ENCODE peak calls at places on chromosome 10, in ten cellular contexts. P is A549, W is adrenal gland, K is testis, R is breast epithelium, Q is GM12891, T is NB4, I is stomach, Z is H54, S is right lobe of liver. D is an unnamed sample.

GRCh38 chr10:31581741-31582323 is 262.8 kb downstream of the ZEB1 start:
- DNase-seq in P (no peak), W (no peak), K (no peak), R (no peak), Q (peak; percentile 57), T (peak; percentile 59), I (no peak), Z (no peak), S (no peak), D (no peak)

GRCh38 chr10:76981251-76981650 is 656.4 kb downstream of the KCNMA1 start:
- DNase-seq in P (no peak), W (no peak), K (no peak), R (no peak), Q (no peak), T (no peak), I (no peak), Z (no peak), S (no peak), D (no peak)

GRCh38 chr10:121459765-121460453 is 138.3 kb downstream of the FGFR2 start:
- DNase-seq in P (no peak), W (no peak), K (no peak), R (no peak), Q (no peak), T (no peak), I (no peak), Z (no peak), S (no peak), D (no peak)

GRCh38 chr10:93554760-93555432 is 11.6 kb upstream of the FFAR4 start:
- DNase-seq in P (peak; percentile 82), W (peak; percentile 71), K (peak; percentile 81), R (peak; percentile 66), Q (no peak), T (peak; percentile 91), I (peak; percentile 77), Z (peak; percentile 77), S (peak; percentile 80), D (peak; percentile 74)

GRCh38 chr10:101718681-101719275 is 23.8 kb upstream of the FBXW4 start:
- DNase-seq in P (no peak), W (no peak), K (no peak), R (no peak), Q (no peak), T (no peak), I (no peak), Z (no peak), S (no peak), D (no peak)

GRCh38 chr10:44960098-44960480 is 487 bp downstream of the RASSF4 start:
- DNase-seq in P (no peak), W (no peak), K (no peak), R (no peak), Q (no peak), T (no peak), I (no peak), Z (no peak), S (no peak), D (no peak)

GRCh38 chr10:6292741-6293151 is 90.0 kb downstream of the PFKFB3 start:
- DNase-seq in P (no peak), W (no peak), K (no peak), R (no peak), Q (no peak), T (no peak), I (peak; percentile 11), Z (no peak), S (no peak), D (no peak)

GRCh38 chr10:5434017-5434753 is 21.8 kb downstream of the NET1 start:
- DNase-seq in P (peak; percentile 73), W (no peak), K (no peak), R (no peak), Q (no peak), T (peak; percentile 38), I (no peak), Z (no peak), S (no peak), D (peak; percentile 71)

GRCh38 chr10:75003891-75004290 is 107.6 kb upstream of the SAMD8 start:
- DNase-seq in P (no peak), W (no peak), K (no peak), R (no peak), Q (no peak), T (no peak), I (no peak), Z (no peak), S (no peak), D (no peak)

GRCh38 chr10:122669842-122670241 is 29.8 kb downstream of the C10orf120 start:
- DNase-seq in P (no peak), W (no peak), K (no peak), R (no peak), Q (no peak), T (no peak), I (no peak), Z (no peak), S (no peak), D (peak; percentile 1)

GRCh38 chr10:17512341-17513001 is 58.1 kb upstream of the ST8SIA6 start:
- DNase-seq in P (peak; percentile 91), W (peak; percentile 46), K (peak; percentile 46), R (no peak), Q (no peak), T (no peak), I (peak; percentile 69), Z (peak; percentile 25), S (no peak), D (no peak)

DNA sequence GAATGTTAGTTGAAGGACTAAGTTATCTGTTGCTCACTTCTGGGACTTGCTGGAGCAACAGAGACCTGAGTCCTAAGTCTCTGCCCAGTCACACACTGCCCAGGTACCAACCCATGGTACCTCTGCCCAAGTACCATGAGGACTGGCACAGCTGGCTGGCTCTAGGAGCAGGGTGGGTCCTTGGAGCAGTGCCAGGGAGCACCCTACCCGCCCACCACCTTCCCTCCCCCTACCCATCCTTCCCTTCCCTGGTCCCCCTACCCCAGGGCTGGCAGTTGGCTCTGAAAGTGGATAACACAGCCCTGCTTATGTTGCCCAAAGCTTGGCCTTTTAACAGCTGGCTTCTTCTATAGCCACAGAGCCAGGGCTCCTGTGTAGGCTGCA is 26.4 kb upstream of the PDCD4 start:
- DNase-seq in P (no peak), W (no peak), K (no peak), R (no peak), Q (no peak), T (no peak), I (no peak), Z (no peak), S (no peak), D (no peak)
- TF ChIP-seq POLR2A in P (no peak), W (no peak), K (no peak), R (no peak), Q (no peak), T (no peak), I (no peak), Z (no peak), S (no peak), D (no peak)

GRCh38 chr10:129462257-129462795 is 4.7 kb upstream of the MGMT start:
- DNase-seq in P (no peak), W (no peak), K (no peak), R (no peak), Q (no peak), T (no peak), I (no peak), Z (no peak), S (no peak), D (no peak)
- TF ChIP-seq POLR2A in P (no peak), W (no peak), K (no peak), R (no peak), Q (no peak), T (no peak), I (no peak), Z (no peak), S (no peak), D (no peak)

GRCh38 chr10:28619465-28619864 is 57.9 kb upstream of the BAMBI start:
- DNase-seq in P (no peak), W (no peak), K (no peak), R (no peak), Q (no peak), T (peak; percentile 14), I (no peak), Z (no peak), S (no peak), D (no peak)

GRCh38 chr10:28627102-28627501 is 50.2 kb upstream of the BAMBI start:
- DNase-seq in P (no peak), W (no peak), K (no peak), R (no peak), Q (no peak), T (no peak), I (no peak), Z (no peak), S (no peak), D (no peak)

GRCh38 chr10:28620251-28620650 is 57.1 kb upstream of the BAMBI start:
- DNase-seq in P (no peak), W (no peak), K (no peak), R (no peak), Q (no peak), T (peak; percentile 12), I (no peak), Z (no peak), S (no peak), D (no peak)

GRCh38 chr10:28624351-28624750 is 53.0 kb upstream of the BAMBI start:
- DNase-seq in P (no peak), W (no peak), K (no peak), R (no peak), Q (no peak), T (no peak), I (no peak), Z (no peak), S (no peak), D (no peak)

DNA sequence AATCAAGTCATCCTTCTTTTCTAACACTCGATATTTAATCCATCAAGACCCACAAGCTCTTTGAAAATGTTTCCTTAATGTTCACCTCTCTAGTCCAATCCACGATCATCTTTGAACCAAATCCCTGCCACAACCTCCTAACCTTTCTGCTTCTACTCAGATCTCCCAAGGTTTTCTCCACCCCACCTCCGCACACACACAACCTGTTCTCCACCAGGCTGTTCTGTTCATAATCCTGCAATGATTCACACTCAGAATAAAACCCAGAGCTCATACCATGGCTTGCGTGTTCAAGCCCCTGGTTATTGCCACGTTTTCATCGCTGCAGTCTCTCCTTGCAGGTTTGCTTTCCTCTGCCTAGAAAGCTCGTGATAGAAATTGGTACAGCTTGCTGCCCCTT is 53.8 kb upstream of the BAMBI start:
- DNase-seq in P (no peak), W (no peak), K (no peak), R (no peak), Q (no peak), T (no peak), I (no peak), Z (no peak), S (no peak), D (no peak)
- TF ChIP-seq POLR2A in P (no peak), W (no peak), K (no peak), R (no peak), Q (no peak), T (no peak), I (no peak), Z (no peak), S (no peak), D (no peak)

DNA sequence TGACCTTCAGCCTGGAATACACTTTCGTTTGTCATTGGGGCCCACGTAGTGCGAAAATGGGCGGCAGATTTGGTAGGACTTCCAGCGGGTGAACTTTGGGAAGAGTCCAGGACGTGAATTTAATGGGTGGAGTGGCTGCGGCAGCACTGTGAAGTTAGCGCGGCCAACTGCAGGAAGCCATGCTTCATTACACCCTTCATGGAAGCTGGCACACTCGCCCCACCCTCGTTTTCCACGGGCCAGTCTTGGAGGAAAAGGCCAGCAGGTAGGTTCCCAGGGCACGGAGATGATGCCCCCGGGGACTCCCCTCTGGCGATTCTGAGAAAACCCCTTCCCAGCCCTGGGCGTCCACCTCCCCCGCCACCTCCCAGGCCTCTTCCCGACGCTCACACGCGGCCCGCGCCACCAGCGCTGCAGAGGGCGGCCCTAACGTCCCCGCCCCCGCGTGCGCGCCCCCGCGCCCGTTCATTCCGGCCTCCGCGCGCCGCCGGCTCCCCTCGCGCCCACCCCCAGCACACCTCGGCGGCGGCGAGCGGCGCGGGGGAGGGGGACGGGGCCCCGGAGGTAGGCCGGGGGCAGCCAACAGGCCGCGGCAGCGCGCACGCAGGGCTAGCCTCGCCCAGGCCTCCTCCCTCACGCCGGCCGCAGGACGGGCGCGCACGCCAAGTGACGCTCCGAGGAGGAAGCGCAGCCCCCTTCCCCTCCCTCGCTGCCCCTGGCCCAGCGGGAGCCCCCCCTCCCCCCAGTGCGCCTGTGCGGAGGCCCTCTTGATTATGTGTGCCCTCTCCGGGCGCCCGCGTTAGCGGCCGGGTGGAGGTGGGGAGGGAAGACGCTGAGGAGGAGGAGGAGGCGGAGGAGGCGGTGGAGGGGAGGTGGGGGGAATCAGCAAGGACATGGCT is at the start of gene MLLT10:
- DNase-seq in P (peak; percentile 96), W (peak; percentile 97), K (peak; percentile 96), R (peak; percentile 89), Q (peak; percentile 89), T (peak; percentile 95), I (peak; percentile 93), Z (peak; percentile 88), S (peak; percentile 97), D (peak; percentile 95)
- TF ChIP-seq POLR2A in P (peak; percentile 66), W (peak; percentile 91), K (no peak), R (peak; percentile 34), Q (peak; percentile 65), T (peak; percentile 79), I (no peak), Z (peak; percentile 69), S (peak; percentile 84), D (peak; percentile 89)